ENCODE peak calls at places on chromosomes 12 and 14, in five cellular contexts. One of them, this sample, is unnamed.
A peak's percentile ranks its signal among the peaks of the same experiment; 100 is the strongest.

GRCh38 chr14:58245562-58245961 is 919 bp downstream of the PSMA3 start:
- DNase-seq in retinal pigment epithelial cell: no peak
- DNase-seq in EH: no peak
- DNase-seq in posterior cingulate gyrus: no peak
- DNase-seq in NCI-H345: no peak
- DNase-seq in this sample: no peak

GRCh38 chr12:43957732-43958131 is 121.9 kb downstream of the TMEM117 start:
- DNase-seq in retinal pigment epithelial cell: no peak
- DNase-seq in EH: peak; percentile 68
- DNase-seq in posterior cingulate gyrus: no peak
- DNase-seq in NCI-H345: no peak
- DNase-seq in this sample: no peak

GRCh38 chr12:54393350-54393655 is 8.8 kb upstream of the ZNF385A start:
- DNase-seq in retinal pigment epithelial cell: no peak
- DNase-seq in EH: no peak
- DNase-seq in posterior cingulate gyrus: no peak
- DNase-seq in NCI-H345: no peak
- DNase-seq in this sample: no peak

GRCh38 chr14:105448706-105449111 is 25.9 kb upstream of the CRIP2 start:
- DNase-seq in retinal pigment epithelial cell: no peak
- DNase-seq in EH: peak; percentile 51
- DNase-seq in posterior cingulate gyrus: peak; percentile 47
- DNase-seq in NCI-H345: peak; percentile 37
- DNase-seq in this sample: no peak

GRCh38 chr12:76030378-76031080 is 1.0 kb downstream of the PHLDA1 start:
- DNase-seq in retinal pigment epithelial cell: no peak
- DNase-seq in EH: peak; percentile 64
- DNase-seq in posterior cingulate gyrus: no peak
- DNase-seq in NCI-H345: no peak
- DNase-seq in this sample: no peak

GRCh38 chr12:121800694-121801600 is 2.9 kb upstream of the SETD1B start:
- DNase-seq in retinal pigment epithelial cell: no peak
- DNase-seq in EH: peak; percentile 91
- DNase-seq in posterior cingulate gyrus: peak; percentile 67
- DNase-seq in NCI-H345: peak; percentile 61
- DNase-seq in this sample: no peak

GRCh38 chr14:66237701-66238100 is 248.5 kb upstream of the CCDC196 start:
- DNase-seq in retinal pigment epithelial cell: no peak
- DNase-seq in EH: no peak
- DNase-seq in posterior cingulate gyrus: no peak
- DNase-seq in NCI-H345: no peak
- DNase-seq in this sample: no peak

GRCh38 chr12:94621662-94622359 is 28.5 kb downstream of the TMCC3 start:
- DNase-seq in retinal pigment epithelial cell: no peak
- DNase-seq in EH: no peak
- DNase-seq in posterior cingulate gyrus: no peak
- DNase-seq in NCI-H345: no peak
- DNase-seq in this sample: no peak

GRCh38 chr12:42958271-42958674 is 368.7 kb upstream of the PRICKLE1 start:
- DNase-seq in retinal pigment epithelial cell: no peak
- DNase-seq in EH: no peak
- DNase-seq in posterior cingulate gyrus: no peak
- DNase-seq in NCI-H345: no peak
- DNase-seq in this sample: no peak

GRCh38 chr12:89085421-89085820 is 266.9 kb downstream of the DUSP6 start:
- DNase-seq in retinal pigment epithelial cell: no peak
- DNase-seq in EH: no peak
- DNase-seq in posterior cingulate gyrus: no peak
- DNase-seq in NCI-H345: no peak
- DNase-seq in this sample: no peak

GRCh38 chr14:27845241-27845850 is 921.2 kb upstream of the FOXG1 start:
- DNase-seq in retinal pigment epithelial cell: no peak
- DNase-seq in EH: no peak
- DNase-seq in posterior cingulate gyrus: peak; percentile 9
- DNase-seq in NCI-H345: no peak
- DNase-seq in this sample: no peak

GRCh38 chr12:52646613-52647012 is 5.4 kb downstream of the KRT2 start:
- DNase-seq in retinal pigment epithelial cell: no peak
- DNase-seq in EH: no peak
- DNase-seq in posterior cingulate gyrus: no peak
- DNase-seq in NCI-H345: no peak
- DNase-seq in this sample: no peak

GRCh38 chr14:52801014-52801708 is 9.8 kb upstream of the GNPNAT1 start:
- DNase-seq in retinal pigment epithelial cell: no peak
- DNase-seq in EH: peak; percentile 90
- DNase-seq in posterior cingulate gyrus: no peak
- DNase-seq in NCI-H345: no peak
- DNase-seq in this sample: no peak

GRCh38 chr12:100741084-100741711 is 53.4 kb upstream of the ANO4 start:
- DNase-seq in retinal pigment epithelial cell: no peak
- DNase-seq in EH: peak; percentile 45
- DNase-seq in posterior cingulate gyrus: no peak
- DNase-seq in NCI-H345: peak; percentile 50
- DNase-seq in this sample: no peak

GRCh38 chr12:58029260-58029659 is 87.9 kb downstream of the ATP23 start:
- DNase-seq in retinal pigment epithelial cell: no peak
- DNase-seq in EH: no peak
- DNase-seq in posterior cingulate gyrus: no peak
- DNase-seq in NCI-H345: no peak
- DNase-seq in this sample: no peak

GRCh38 chr12:110543252-110543959 is 39.7 kb downstream of the PPTC7 start:
- DNase-seq in retinal pigment epithelial cell: peak; percentile 88
- DNase-seq in EH: no peak
- DNase-seq in posterior cingulate gyrus: no peak
- DNase-seq in NCI-H345: no peak
- DNase-seq in this sample: no peak

GRCh38 chr14:75249251-75249957 is 29.2 kb upstream of the FOS start:
- DNase-seq in retinal pigment epithelial cell: no peak
- DNase-seq in EH: no peak
- DNase-seq in posterior cingulate gyrus: no peak
- DNase-seq in NCI-H345: peak; percentile 83
- DNase-seq in this sample: no peak

GRCh38 chr14:59126714-59127436 is 61.6 kb upstream of the DAAM1 start:
- DNase-seq in retinal pigment epithelial cell: peak; percentile 34
- DNase-seq in EH: peak; percentile 71
- DNase-seq in posterior cingulate gyrus: no peak
- DNase-seq in NCI-H345: peak; percentile 55
- DNase-seq in this sample: peak; percentile 15

GRCh38 chr12:102528111-102528510 is 47.7 kb upstream of the IGF1 start:
- DNase-seq in retinal pigment epithelial cell: peak; percentile 56
- DNase-seq in EH: peak; percentile 76
- DNase-seq in posterior cingulate gyrus: no peak
- DNase-seq in NCI-H345: no peak
- DNase-seq in this sample: no peak

GRCh38 chr12:39920222-39920621 is 185.7 kb downstream of the SLC2A13 start:
- DNase-seq in retinal pigment epithelial cell: no peak
- DNase-seq in EH: no peak
- DNase-seq in posterior cingulate gyrus: no peak
- DNase-seq in NCI-H345: no peak
- DNase-seq in this sample: no peak

GRCh38 chr14:52014601-52015267 is 25.4 kb downstream of the RTRAF start:
- DNase-seq in retinal pigment epithelial cell: no peak
- DNase-seq in EH: no peak
- DNase-seq in posterior cingulate gyrus: no peak
- DNase-seq in NCI-H345: no peak
- DNase-seq in this sample: no peak

GRCh38 chr12:94263905-94264655 is 115.7 kb downstream of the PLXNC1 start:
- DNase-seq in retinal pigment epithelial cell: no peak
- DNase-seq in EH: peak; percentile 89
- DNase-seq in posterior cingulate gyrus: no peak
- DNase-seq in NCI-H345: no peak
- DNase-seq in this sample: peak; percentile 80

GRCh38 chr12:9880532-9880931 is 757 bp upstream of the KLRF2 start:
- DNase-seq in retinal pigment epithelial cell: no peak
- DNase-seq in EH: no peak
- DNase-seq in posterior cingulate gyrus: no peak
- DNase-seq in NCI-H345: no peak
- DNase-seq in this sample: no peak

GRCh38 chr12:120539303-120539702 is 5.1 kb downstream of the RNF10 start:
- DNase-seq in retinal pigment epithelial cell: no peak
- DNase-seq in EH: peak; percentile 25
- DNase-seq in posterior cingulate gyrus: no peak
- DNase-seq in NCI-H345: no peak
- DNase-seq in this sample: no peak

GRCh38 chr12:5967645-5968415 is 22.8 kb upstream of the ANO2 start:
- DNase-seq in retinal pigment epithelial cell: no peak
- DNase-seq in EH: no peak
- DNase-seq in posterior cingulate gyrus: no peak
- DNase-seq in NCI-H345: no peak
- DNase-seq in this sample: no peak

GRCh38 chr12:27031531-27031930 is 9.2 kb downstream of the MED21 start:
- DNase-seq in retinal pigment epithelial cell: no peak
- DNase-seq in EH: peak; percentile 54
- DNase-seq in posterior cingulate gyrus: no peak
- DNase-seq in NCI-H345: no peak
- DNase-seq in this sample: no peak

GRCh38 chr14:99605299-99605961 is 1.4 kb upstream of the CCDC85C start:
- DNase-seq in retinal pigment epithelial cell: no peak
- DNase-seq in EH: peak; percentile 76
- DNase-seq in posterior cingulate gyrus: peak; percentile 53
- DNase-seq in NCI-H345: peak; percentile 90
- DNase-seq in this sample: no peak

GRCh38 chr14:68651075-68651474 is 141.8 kb downstream of the ZFP36L1 start:
- DNase-seq in retinal pigment epithelial cell: no peak
- DNase-seq in EH: no peak
- DNase-seq in posterior cingulate gyrus: no peak
- DNase-seq in NCI-H345: no peak
- DNase-seq in this sample: no peak